ENCODE peak calls at places on chromosomes 16 and 17, in five cellular contexts. One of them, this sample, is unnamed.

GRCh38 chr17:37019117-37019744 is 70.5 kb downstream of the AATF start:
- DNase-seq in WERI-Rb-1: no peak
- DNase-seq in fibroblast of pulmonary artery: no peak
- DNase-seq in AG04450: no peak
- DNase-seq in ovary: no peak
- DNase-seq in this sample: no peak

GRCh38 chr16:82701302-82702022 is 74.7 kb downstream of the CDH13 start:
- DNase-seq in WERI-Rb-1: no peak
- DNase-seq in fibroblast of pulmonary artery: peak; percentile 64
- DNase-seq in AG04450: no peak
- DNase-seq in ovary: no peak
- DNase-seq in this sample: no peak

GRCh38 chr16:20784204-20784603 is 20.4 kb downstream of the ACSM3 start:
- DNase-seq in WERI-Rb-1: no peak
- DNase-seq in fibroblast of pulmonary artery: no peak
- DNase-seq in AG04450: no peak
- DNase-seq in ovary: no peak
- DNase-seq in this sample: no peak

GRCh38 chr16:21069986-21070385 is 80.7 kb downstream of the DNAH3 start:
- DNase-seq in WERI-Rb-1: no peak
- DNase-seq in fibroblast of pulmonary artery: no peak
- DNase-seq in AG04450: no peak
- DNase-seq in ovary: no peak
- DNase-seq in this sample: no peak

GRCh38 chr16:19289805-19290490 is 4.4 kb downstream of the CLEC19A start:
- DNase-seq in WERI-Rb-1: no peak
- DNase-seq in fibroblast of pulmonary artery: no peak
- DNase-seq in AG04450: no peak
- DNase-seq in ovary: no peak
- DNase-seq in this sample: peak; percentile 75

GRCh38 chr16:85361441-85362118 is 249.3 kb upstream of the CIBAR2 start:
- DNase-seq in WERI-Rb-1: no peak
- DNase-seq in fibroblast of pulmonary artery: no peak
- DNase-seq in AG04450: no peak
- DNase-seq in ovary: no peak
- DNase-seq in this sample: no peak

GRCh38 chr16:89044394-89045180 is 49.1 kb upstream of the ACSF3 start:
- DNase-seq in WERI-Rb-1: no peak
- DNase-seq in fibroblast of pulmonary artery: no peak
- DNase-seq in AG04450: no peak
- DNase-seq in ovary: no peak
- DNase-seq in this sample: no peak

GRCh38 chr17:9256944-9257629 is 235.8 kb downstream of the NTN1 start:
- DNase-seq in WERI-Rb-1: no peak
- DNase-seq in fibroblast of pulmonary artery: no peak
- DNase-seq in AG04450: no peak
- DNase-seq in ovary: no peak
- DNase-seq in this sample: no peak

GRCh38 chr17:77884019-77884418 is 74.5 kb upstream of the TNRC6C start:
- DNase-seq in WERI-Rb-1: peak; percentile 74
- DNase-seq in fibroblast of pulmonary artery: peak; percentile 23
- DNase-seq in AG04450: no peak
- DNase-seq in ovary: no peak
- DNase-seq in this sample: peak; percentile 73

GRCh38 chr17:5049314-5049819 is 14.1 kb upstream of the SLC52A1 start:
- DNase-seq in WERI-Rb-1: no peak
- DNase-seq in fibroblast of pulmonary artery: no peak
- DNase-seq in AG04450: no peak
- DNase-seq in ovary: no peak
- DNase-seq in this sample: no peak

GRCh38 chr16:86018487-86018886 is 119.5 kb downstream of the IRF8 start:
- DNase-seq in WERI-Rb-1: no peak
- DNase-seq in fibroblast of pulmonary artery: peak; percentile 44
- DNase-seq in AG04450: no peak
- DNase-seq in ovary: no peak
- DNase-seq in this sample: peak; percentile 34

GRCh38 chr16:11129378-11129781 is 126.6 kb downstream of the SOCS1 start:
- DNase-seq in WERI-Rb-1: no peak
- DNase-seq in fibroblast of pulmonary artery: peak; percentile 42
- DNase-seq in AG04450: no peak
- DNase-seq in ovary: no peak
- DNase-seq in this sample: no peak

GRCh38 chr17:9419932-9420453 is 155.6 kb downstream of the STX8 start:
- DNase-seq in WERI-Rb-1: no peak
- DNase-seq in fibroblast of pulmonary artery: no peak
- DNase-seq in AG04450: no peak
- DNase-seq in ovary: no peak
- DNase-seq in this sample: no peak

GRCh38 chr16:87426423-87427215 is 34.5 kb downstream of the MAP1LC3B start:
- DNase-seq in WERI-Rb-1: no peak
- DNase-seq in fibroblast of pulmonary artery: no peak
- DNase-seq in AG04450: no peak
- DNase-seq in ovary: no peak
- DNase-seq in this sample: no peak

GRCh38 chr16:56969769-56970168 is 8.0 kb downstream of the CETP start:
- DNase-seq in WERI-Rb-1: no peak
- DNase-seq in fibroblast of pulmonary artery: no peak
- DNase-seq in AG04450: no peak
- DNase-seq in ovary: no peak
- DNase-seq in this sample: no peak

GRCh38 chr16:84520778-84521770 is 16.6 kb upstream of the MEAK7 start:
- DNase-seq in WERI-Rb-1: no peak
- DNase-seq in fibroblast of pulmonary artery: no peak
- DNase-seq in AG04450: no peak
- DNase-seq in ovary: no peak
- DNase-seq in this sample: no peak

GRCh38 chr16:12340151-12340733 is 363.7 kb downstream of the SNX29 start:
- DNase-seq in WERI-Rb-1: peak; percentile 69
- DNase-seq in fibroblast of pulmonary artery: peak; percentile 37
- DNase-seq in AG04450: no peak
- DNase-seq in ovary: no peak
- DNase-seq in this sample: peak; percentile 90

GRCh38 chr17:27558842-27559505 is 72.0 kb upstream of the LGALS9 start:
- DNase-seq in WERI-Rb-1: no peak
- DNase-seq in fibroblast of pulmonary artery: no peak
- DNase-seq in AG04450: no peak
- DNase-seq in ovary: no peak
- DNase-seq in this sample: no peak

GRCh38 chr17:58192612-58193011 is at the start of gene EPX:
- DNase-seq in WERI-Rb-1: no peak
- DNase-seq in fibroblast of pulmonary artery: no peak
- DNase-seq in AG04450: no peak
- DNase-seq in ovary: no peak
- DNase-seq in this sample: no peak

GRCh38 chr16:60123387-60124023 is 1389.4 kb upstream of the GOT2 start:
- DNase-seq in WERI-Rb-1: no peak
- DNase-seq in fibroblast of pulmonary artery: no peak
- DNase-seq in AG04450: no peak
- DNase-seq in ovary: no peak
- DNase-seq in this sample: no peak

GRCh38 chr16:20332411-20332810 is 5.1 kb upstream of the GP2 start:
- DNase-seq in WERI-Rb-1: no peak
- DNase-seq in fibroblast of pulmonary artery: no peak
- DNase-seq in AG04450: no peak
- DNase-seq in ovary: no peak
- DNase-seq in this sample: no peak

GRCh38 chr16:51762081-51762995 is 611.3 kb upstream of the SALL1 start:
- DNase-seq in WERI-Rb-1: peak; percentile 86
- DNase-seq in fibroblast of pulmonary artery: peak; percentile 78
- DNase-seq in AG04450: peak; percentile 53
- DNase-seq in ovary: peak; percentile 90
- DNase-seq in this sample: peak; percentile 93

GRCh38 chr17:32161506-32162365 is 19.4 kb downstream of the RHOT1 start:
- DNase-seq in WERI-Rb-1: no peak
- DNase-seq in fibroblast of pulmonary artery: peak; percentile 74
- DNase-seq in AG04450: peak; percentile 58
- DNase-seq in ovary: no peak
- DNase-seq in this sample: no peak

GRCh38 chr16:67199808-67200198 is 872 bp downstream of the ELMO3 start:
- DNase-seq in WERI-Rb-1: no peak
- DNase-seq in fibroblast of pulmonary artery: no peak
- DNase-seq in AG04450: no peak
- DNase-seq in ovary: peak; percentile 65
- DNase-seq in this sample: peak; percentile 86
- TF ChIP-seq CTCF in WERI-Rb-1: peak; percentile 15
- TF ChIP-seq CTCF in fibroblast of pulmonary artery: no peak
- TF ChIP-seq CTCF in AG04450: no peak
- TF ChIP-seq CTCF in ovary: no peak
- TF ChIP-seq CTCF in this sample: peak; percentile 67

GRCh38 chr16:73199214-73199613 is 151.3 kb upstream of the ZFHX3 start:
- DNase-seq in WERI-Rb-1: no peak
- DNase-seq in fibroblast of pulmonary artery: no peak
- DNase-seq in AG04450: no peak
- DNase-seq in ovary: no peak
- DNase-seq in this sample: no peak
- TF ChIP-seq CTCF in WERI-Rb-1: peak; percentile 3
- TF ChIP-seq CTCF in fibroblast of pulmonary artery: no peak
- TF ChIP-seq CTCF in AG04450: no peak
- TF ChIP-seq CTCF in ovary: no peak
- TF ChIP-seq CTCF in this sample: no peak

GRCh38 chr17:30236807-30237206 is 1.3 kb upstream of the SLC6A4 start:
- DNase-seq in WERI-Rb-1: no peak
- DNase-seq in fibroblast of pulmonary artery: peak; percentile 40
- DNase-seq in AG04450: no peak
- DNase-seq in ovary: peak; percentile 54
- DNase-seq in this sample: peak; percentile 88
- TF ChIP-seq CTCF in WERI-Rb-1: no peak
- TF ChIP-seq CTCF in fibroblast of pulmonary artery: peak; percentile 26
- TF ChIP-seq CTCF in AG04450: peak; percentile 29
- TF ChIP-seq CTCF in ovary: no peak
- TF ChIP-seq CTCF in this sample: peak; percentile 57

GRCh38 chr17:42118545-42118944 is 2.6 kb downstream of the KAT2A start:
- DNase-seq in WERI-Rb-1: peak; percentile 74
- DNase-seq in fibroblast of pulmonary artery: peak; percentile 50
- DNase-seq in AG04450: no peak
- DNase-seq in ovary: no peak
- DNase-seq in this sample: peak; percentile 88
- TF ChIP-seq CTCF in WERI-Rb-1: peak; percentile 69
- TF ChIP-seq CTCF in fibroblast of pulmonary artery: peak; percentile 61
- TF ChIP-seq CTCF in AG04450: peak; percentile 51
- TF ChIP-seq CTCF in ovary: no peak
- TF ChIP-seq CTCF in this sample: peak; percentile 71

GRCh38 chr17:75393523-75394331 is 11.8 kb downstream of the GRB2 start:
- DNase-seq in WERI-Rb-1: peak; percentile 100
- DNase-seq in fibroblast of pulmonary artery: peak; percentile 98
- DNase-seq in AG04450: peak; percentile 96
- DNase-seq in ovary: peak; percentile 98
- DNase-seq in this sample: peak; percentile 100
- TF ChIP-seq CTCF in WERI-Rb-1: no peak
- TF ChIP-seq CTCF in fibroblast of pulmonary artery: no peak
- TF ChIP-seq CTCF in AG04450: no peak
- TF ChIP-seq CTCF in ovary: no peak
- TF ChIP-seq CTCF in this sample: peak; percentile 31

DNA sequence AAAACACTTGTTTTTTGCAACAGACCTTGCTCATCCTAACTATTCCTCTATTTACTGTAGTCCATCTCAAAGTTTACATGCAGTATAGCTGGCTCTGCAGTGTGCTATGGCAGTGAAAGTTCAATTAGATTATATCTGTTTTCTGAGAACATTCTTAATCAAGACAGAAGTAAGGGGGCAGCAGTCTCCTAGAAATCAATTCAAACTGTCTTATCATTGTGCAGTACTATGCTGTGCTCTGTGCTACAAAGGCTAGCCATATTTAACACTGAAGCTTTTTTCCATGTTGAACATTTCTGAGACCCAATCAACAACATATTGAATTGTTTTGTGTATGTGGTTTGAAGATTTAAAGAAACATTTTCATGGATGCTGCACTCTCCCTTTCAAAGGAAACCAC is 11.4 kb downstream of the NETO2 start:
- DNase-seq in WERI-Rb-1: no peak
- DNase-seq in fibroblast of pulmonary artery: peak; percentile 35
- DNase-seq in AG04450: no peak
- DNase-seq in ovary: no peak
- DNase-seq in this sample: no peak
- TF ChIP-seq CTCF in WERI-Rb-1: no peak
- TF ChIP-seq CTCF in fibroblast of pulmonary artery: no peak
- TF ChIP-seq CTCF in AG04450: peak; percentile 20
- TF ChIP-seq CTCF in ovary: no peak
- TF ChIP-seq CTCF in this sample: no peak

DNA sequence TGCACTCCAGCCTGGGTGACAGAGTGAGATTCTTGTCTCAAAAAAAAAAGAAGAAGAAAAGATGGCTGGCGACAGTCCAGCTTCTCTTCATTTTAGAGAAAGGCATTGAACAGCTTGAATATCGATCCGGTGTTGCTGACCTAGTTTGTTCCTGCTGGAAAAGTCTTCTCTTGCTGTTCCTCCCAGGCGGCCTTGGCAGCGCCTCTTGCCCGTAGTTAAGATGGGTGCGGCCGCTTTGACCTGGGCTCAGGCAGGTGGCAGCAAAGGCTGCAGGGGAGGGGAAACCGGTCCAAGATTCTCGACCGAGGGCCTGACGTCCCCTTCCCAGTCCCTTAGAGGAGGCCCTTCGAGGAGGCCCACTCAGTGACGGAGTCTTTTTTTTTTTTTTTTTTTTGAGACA is 3.8 kb upstream of the ZNF764 start:
- DNase-seq in WERI-Rb-1: no peak
- DNase-seq in fibroblast of pulmonary artery: no peak
- DNase-seq in AG04450: no peak
- DNase-seq in ovary: peak; percentile 46
- DNase-seq in this sample: no peak
- TF ChIP-seq CTCF in WERI-Rb-1: no peak
- TF ChIP-seq CTCF in fibroblast of pulmonary artery: no peak
- TF ChIP-seq CTCF in AG04450: no peak
- TF ChIP-seq CTCF in ovary: no peak
- TF ChIP-seq CTCF in this sample: no peak

This sample was measured in endodermal cell.